ENCODE peak calls at places on chromosomes 12 and 14, in seven cellular contexts. E is hepatocyte, S is fibroblast of pulmonary artery, I is GM13976, T is nephron progenitor cell, O is AG09319, V is GM12865. F is an unnamed sample.

GRCh38 chr14:103656031-103656757 is 27.2 kb downstream of the KLC1 start:
- DNase-seq in E (no peak), S (peak; percentile 16), I (no peak), T (no peak), O (no peak), V (peak; percentile 20), F (no peak)

GRCh38 chr12:6827437-6827894 is 741 bp upstream of the P3H3 start:
- DNase-seq in E (peak; percentile 91), S (peak; percentile 80), I (peak; percentile 68), T (peak; percentile 92), O (peak; percentile 35), V (no peak), F (peak; percentile 62)

GRCh38 chr12:34219046-34219770 is 196.9 kb downstream of the ALG10 start:
- DNase-seq in E (no peak), S (no peak), I (no peak), T (no peak), O (no peak), V (peak; percentile 22), F (no peak)

GRCh38 chr12:69476276-69477017 is 6.3 kb downstream of the FRS2 start:
- DNase-seq in E (no peak), S (no peak), I (no peak), T (no peak), O (no peak), V (no peak), F (no peak)

GRCh38 chr14:71354801-71355200 is 447.5 kb downstream of the PCNX1 start:
- DNase-seq in E (no peak), S (peak; percentile 36), I (no peak), T (no peak), O (no peak), V (no peak), F (no peak)

GRCh38 chr14:52089208-52089607 is 20.3 kb upstream of the NID2 start:
- DNase-seq in E (no peak), S (peak; percentile 49), I (no peak), T (no peak), O (no peak), V (no peak), F (no peak)

GRCh38 chr14:55103005-55103640 is 25.9 kb upstream of the LGALS3 start:
- DNase-seq in E (peak; percentile 93), S (peak; percentile 94), I (peak; percentile 51), T (peak; percentile 36), O (peak; percentile 70), V (peak; percentile 92), F (peak; percentile 93)

GRCh38 chr12:66241061-66242043 is 52.3 kb downstream of the IRAK3 start:
- DNase-seq in E (no peak), S (peak; percentile 93), I (no peak), T (no peak), O (peak; percentile 83), V (no peak), F (no peak)

GRCh38 chr12:89927226-89927698 is 218.6 kb upstream of the ATP2B1 start:
- DNase-seq in E (no peak), S (no peak), I (peak; percentile 68), T (no peak), O (no peak), V (peak; percentile 90), F (no peak)

GRCh38 chr12:132344601-132345000 is 15.2 kb upstream of the GALNT9 start:
- DNase-seq in E (no peak), S (no peak), I (no peak), T (no peak), O (no peak), V (no peak), F (no peak)

GRCh38 chr12:56411781-56412639 is 37.2 kb downstream of the TIMELESS start:
- DNase-seq in E (no peak), S (no peak), I (peak; percentile 7), T (no peak), O (no peak), V (no peak), F (no peak)

GRCh38 chr14:77014004-77014604 is 14.4 kb downstream of the IRF2BPL start:
- DNase-seq in E (peak; percentile 75), S (peak; percentile 65), I (no peak), T (peak; percentile 41), O (no peak), V (no peak), F (no peak)

GRCh38 chr14:74594021-74594420 is 18.0 kb downstream of the LTBP2 start:
- DNase-seq in E (no peak), S (no peak), I (no peak), T (no peak), O (no peak), V (no peak), F (no peak)

GRCh38 chr12:46260153-46260912 is 8.5 kb downstream of the SLC38A1 start:
- DNase-seq in E (peak; percentile 55), S (peak; percentile 62), I (no peak), T (no peak), O (no peak), V (no peak), F (no peak)

GRCh38 chr14:89616425-89617141 is 199.6 kb upstream of the FOXN3 start:
- DNase-seq in E (peak; percentile 28), S (peak; percentile 60), I (peak; percentile 67), T (peak; percentile 20), O (no peak), V (peak; percentile 92), F (no peak)

GRCh38 chr14:34614638-34615037 is 15.3 kb downstream of the SNX6 start:
- DNase-seq in E (no peak), S (no peak), I (no peak), T (no peak), O (no peak), V (no peak), F (no peak)

GRCh38 chr14:81132492-81132891 is 88.3 kb downstream of the GTF2A1 start:
- DNase-seq in E (no peak), S (no peak), I (no peak), T (no peak), O (no peak), V (no peak), F (no peak)

GRCh38 chr12:88579941-88580871 is at the start of gene KITLG:
- DNase-seq in E (peak; percentile 92), S (peak; percentile 91), I (peak; percentile 74), T (peak; percentile 85), O (peak; percentile 78), V (peak; percentile 60), F (peak; percentile 89)

GRCh38 chr14:90093942-90094595 is 32.3 kb downstream of the KCNK13 start:
- DNase-seq in E (no peak), S (peak; percentile 55), I (no peak), T (no peak), O (no peak), V (no peak), F (peak; percentile 17)

GRCh38 chr12:67593041-67593870 is 55.3 kb upstream of the DYRK2 start:
- DNase-seq in E (peak; percentile 77), S (no peak), I (no peak), T (no peak), O (no peak), V (no peak), F (peak; percentile 92)

GRCh38 chr12:49091836-49092085 is 2.8 kb downstream of the DHH start:
- DNase-seq in E (no peak), S (no peak), I (peak; percentile 32), T (no peak), O (no peak), V (no peak), F (no peak)

GRCh38 chr12:104446646-104447415 is 9.9 kb upstream of the CHST11 start:
- DNase-seq in E (no peak), S (no peak), I (no peak), T (no peak), O (no peak), V (no peak), F (no peak)

GRCh38 chr12:120236124-120236398 is 29.5 kb downstream of the PXN start:
- DNase-seq in E (no peak), S (no peak), I (no peak), T (no peak), O (no peak), V (no peak), F (no peak)

GRCh38 chr14:95396221-95396620 is 76.5 kb upstream of the CLMN start:
- DNase-seq in E (no peak), S (no peak), I (no peak), T (no peak), O (no peak), V (peak; percentile 16), F (no peak)
- TF ChIP-seq CTCF in E (no peak), S (no peak), I (no peak), T (no peak), O (no peak), V (no peak), F (no peak)

DNA sequence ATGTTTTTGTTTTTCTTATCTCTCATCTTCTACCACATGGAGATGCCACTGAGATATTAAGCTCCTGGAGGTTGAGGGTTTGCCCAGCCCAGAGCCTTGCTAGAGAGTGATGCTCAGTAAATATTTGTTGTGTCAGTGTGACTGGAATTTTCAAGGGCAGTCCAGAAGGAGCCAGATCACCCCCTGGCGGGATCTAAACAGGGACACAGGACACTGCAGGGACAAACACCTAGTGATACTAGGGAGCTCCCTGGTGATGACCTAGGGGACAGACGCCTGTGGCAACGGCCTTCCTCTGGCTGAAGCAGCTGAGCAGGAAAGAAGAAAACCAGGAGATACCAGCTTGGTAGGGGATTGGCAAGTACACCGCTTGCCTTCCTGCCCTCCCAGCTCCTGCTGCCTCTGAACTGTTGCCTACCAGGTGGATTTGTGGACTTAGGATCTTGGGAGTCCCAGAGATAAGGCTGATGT is 714.4 kb upstream of the TBX3 start:
- DNase-seq in E (peak; percentile 65), S (no peak), I (no peak), T (no peak), O (no peak), V (no peak), F (no peak)
- TF ChIP-seq CTCF in E (peak; percentile 50), S (no peak), I (no peak), T (no peak), O (no peak), V (peak; percentile 5), F (no peak)

DNA sequence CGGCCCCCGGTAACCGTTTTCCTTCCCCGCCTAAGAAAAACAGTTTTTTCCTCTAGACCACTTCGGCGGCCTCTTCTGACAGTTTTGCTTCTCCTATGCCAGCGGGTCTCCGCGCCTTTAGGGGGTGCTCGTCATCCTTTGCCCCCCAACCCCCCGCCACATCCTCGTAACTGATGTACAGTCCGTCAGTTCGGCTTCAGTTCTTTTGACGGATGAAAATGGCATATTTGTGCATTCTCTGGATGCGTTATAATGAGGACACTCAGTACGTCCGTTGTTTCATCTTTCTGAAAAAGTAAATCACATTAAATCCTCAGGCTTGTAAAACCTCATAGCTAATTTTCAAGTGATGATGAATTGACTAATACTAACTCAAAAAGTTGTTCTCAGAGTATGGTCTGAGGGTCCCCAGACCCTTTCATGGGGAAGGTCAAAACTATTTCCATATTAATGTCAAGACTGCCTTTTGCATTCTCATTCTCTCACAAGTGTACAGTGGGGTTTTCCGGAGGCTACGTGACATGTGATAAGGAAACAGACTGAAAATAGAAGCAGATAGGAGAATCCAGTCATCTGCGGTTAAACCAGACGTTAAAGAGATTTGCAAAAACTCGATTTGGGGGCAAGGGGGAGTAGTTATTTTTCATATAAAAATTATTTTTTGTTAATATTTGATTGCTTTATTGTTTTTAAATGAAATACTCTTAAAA is 829 bp upstream of the NAP1L1 start:
- DNase-seq in E (peak; percentile 31), S (peak; percentile 49), I (peak; percentile 15), T (no peak), O (no peak), V (peak; percentile 50), F (no peak)
- TF ChIP-seq CTCF in E (peak; percentile 45), S (peak; percentile 13), I (peak; percentile 55), T (no peak), O (peak; percentile 48), V (peak; percentile 32), F (peak; percentile 13)

DNA sequence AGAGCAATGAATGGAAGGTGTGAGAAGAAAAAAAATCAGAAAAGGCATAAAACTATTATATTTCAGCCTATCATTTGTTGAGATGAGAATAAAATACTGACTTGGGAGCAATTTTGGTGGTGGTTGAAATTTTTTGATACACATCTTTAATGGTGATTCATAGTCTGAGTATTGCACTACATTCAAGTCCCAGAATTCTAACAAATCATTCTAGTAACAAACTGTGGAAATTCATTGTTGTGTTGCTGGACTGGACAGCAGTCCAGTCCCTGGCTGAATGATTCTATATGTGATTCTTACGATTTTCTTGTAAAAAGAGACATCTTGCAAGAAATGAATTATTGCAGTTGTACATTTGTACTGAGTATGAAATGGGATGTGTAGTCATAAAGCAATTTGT is 268.6 kb downstream of the TRHDE start:
- DNase-seq in E (no peak), S (no peak), I (no peak), T (no peak), O (no peak), V (no peak), F (no peak)
- TF ChIP-seq CTCF in E (no peak), S (no peak), I (no peak), T (no peak), O (no peak), V (no peak), F (no peak)